ENCODE peak calls at places on chromosomes 12 and 14, in ten cellular contexts. One of them, this sample, is unnamed.

GRCh38 chr12:111673503-111673902 is 12.3 kb downstream of the BRAP start:
- DNase-seq in Kasumi-1: peak
- DNase-seq in stimulated activated CD8-positive, alpha-beta memory T cell treated with anti-CD3 and anti-CD28 coated beads, Interleukin-4, amount 100 ng/mL, for 1 hour: no peak
- DNase-seq in 8988T: no peak
- DNase-seq in non-pigmented ciliary epithelial cell: no peak
- DNase-seq in mesenchymal stem cell: peak
- DNase-seq in IMR-90: peak
- DNase-seq in GM13976: peak
- DNase-seq in activated CD8-positive, alpha-beta memory T cell treated with anti-CD3 and anti-CD28 coated beads, Interleukin-2, amount 50 U/mL, for 48 hours: no peak
- DNase-seq in activated CD4-positive, alpha-beta T cell treated with anti-CD3 and anti-CD28 coated beads, Interleukin-2, amount 50 U/mL, for 1 hour: no peak
- DNase-seq in this sample: no peak

GRCh38 chr12:65613692-65614091 is 210.6 kb upstream of the HMGA2 start:
- DNase-seq in Kasumi-1: no peak
- DNase-seq in stimulated activated CD8-positive, alpha-beta memory T cell treated with anti-CD3 and anti-CD28 coated beads, Interleukin-4, amount 100 ng/mL, for 1 hour: no peak
- DNase-seq in 8988T: no peak
- DNase-seq in non-pigmented ciliary epithelial cell: no peak
- DNase-seq in mesenchymal stem cell: no peak
- DNase-seq in IMR-90: peak
- DNase-seq in GM13976: no peak
- DNase-seq in activated CD8-positive, alpha-beta memory T cell treated with anti-CD3 and anti-CD28 coated beads, Interleukin-2, amount 50 U/mL, for 48 hours: no peak
- DNase-seq in activated CD4-positive, alpha-beta T cell treated with anti-CD3 and anti-CD28 coated beads, Interleukin-2, amount 50 U/mL, for 1 hour: no peak
- DNase-seq in this sample: no peak

GRCh38 chr14:68794130-68794855 is 1.4 kb upstream of the ZFP36L1 start:
- DNase-seq in Kasumi-1: peak
- DNase-seq in stimulated activated CD8-positive, alpha-beta memory T cell treated with anti-CD3 and anti-CD28 coated beads, Interleukin-4, amount 100 ng/mL, for 1 hour: peak
- DNase-seq in 8988T: no peak
- DNase-seq in non-pigmented ciliary epithelial cell: peak
- DNase-seq in mesenchymal stem cell: peak
- DNase-seq in IMR-90: peak
- DNase-seq in GM13976: peak
- DNase-seq in activated CD8-positive, alpha-beta memory T cell treated with anti-CD3 and anti-CD28 coated beads, Interleukin-2, amount 50 U/mL, for 48 hours: peak
- DNase-seq in activated CD4-positive, alpha-beta T cell treated with anti-CD3 and anti-CD28 coated beads, Interleukin-2, amount 50 U/mL, for 1 hour: peak
- DNase-seq in this sample: no peak

GRCh38 chr14:90111895-90112534 is 50.2 kb downstream of the KCNK13 start:
- DNase-seq in Kasumi-1: no peak
- DNase-seq in stimulated activated CD8-positive, alpha-beta memory T cell treated with anti-CD3 and anti-CD28 coated beads, Interleukin-4, amount 100 ng/mL, for 1 hour: no peak
- DNase-seq in 8988T: no peak
- DNase-seq in non-pigmented ciliary epithelial cell: peak
- DNase-seq in mesenchymal stem cell: peak
- DNase-seq in IMR-90: peak
- DNase-seq in GM13976: no peak
- DNase-seq in activated CD8-positive, alpha-beta memory T cell treated with anti-CD3 and anti-CD28 coated beads, Interleukin-2, amount 50 U/mL, for 48 hours: no peak
- DNase-seq in activated CD4-positive, alpha-beta T cell treated with anti-CD3 and anti-CD28 coated beads, Interleukin-2, amount 50 U/mL, for 1 hour: no peak
- DNase-seq in this sample: no peak

GRCh38 chr12:95083938-95084337 is 10.5 kb upstream of the NR2C1 start:
- DNase-seq in Kasumi-1: no peak
- DNase-seq in stimulated activated CD8-positive, alpha-beta memory T cell treated with anti-CD3 and anti-CD28 coated beads, Interleukin-4, amount 100 ng/mL, for 1 hour: no peak
- DNase-seq in 8988T: no peak
- DNase-seq in non-pigmented ciliary epithelial cell: peak
- DNase-seq in mesenchymal stem cell: peak
- DNase-seq in IMR-90: peak
- DNase-seq in GM13976: no peak
- DNase-seq in activated CD8-positive, alpha-beta memory T cell treated with anti-CD3 and anti-CD28 coated beads, Interleukin-2, amount 50 U/mL, for 48 hours: no peak
- DNase-seq in activated CD4-positive, alpha-beta T cell treated with anti-CD3 and anti-CD28 coated beads, Interleukin-2, amount 50 U/mL, for 1 hour: no peak
- DNase-seq in this sample: no peak

GRCh38 chr14:42428996-42429395 is 822.3 kb downstream of the LRFN5 start:
- DNase-seq in Kasumi-1: no peak
- DNase-seq in stimulated activated CD8-positive, alpha-beta memory T cell treated with anti-CD3 and anti-CD28 coated beads, Interleukin-4, amount 100 ng/mL, for 1 hour: no peak
- DNase-seq in 8988T: no peak
- DNase-seq in non-pigmented ciliary epithelial cell: no peak
- DNase-seq in mesenchymal stem cell: no peak
- DNase-seq in IMR-90: no peak
- DNase-seq in GM13976: peak
- DNase-seq in activated CD8-positive, alpha-beta memory T cell treated with anti-CD3 and anti-CD28 coated beads, Interleukin-2, amount 50 U/mL, for 48 hours: no peak
- DNase-seq in activated CD4-positive, alpha-beta T cell treated with anti-CD3 and anti-CD28 coated beads, Interleukin-2, amount 50 U/mL, for 1 hour: no peak
- DNase-seq in this sample: no peak

GRCh38 chr12:57005980-57006808 is at the start of gene ZBTB39:
- DNase-seq in Kasumi-1: peak
- DNase-seq in stimulated activated CD8-positive, alpha-beta memory T cell treated with anti-CD3 and anti-CD28 coated beads, Interleukin-4, amount 100 ng/mL, for 1 hour: peak
- DNase-seq in 8988T: peak
- DNase-seq in non-pigmented ciliary epithelial cell: no peak
- DNase-seq in mesenchymal stem cell: peak
- DNase-seq in IMR-90: peak
- DNase-seq in GM13976: peak
- DNase-seq in activated CD8-positive, alpha-beta memory T cell treated with anti-CD3 and anti-CD28 coated beads, Interleukin-2, amount 50 U/mL, for 48 hours: peak
- DNase-seq in activated CD4-positive, alpha-beta T cell treated with anti-CD3 and anti-CD28 coated beads, Interleukin-2, amount 50 U/mL, for 1 hour: peak
- DNase-seq in this sample: peak

GRCh38 chr12:51536159-51536558 is 54.9 kb upstream of the SCN8A start:
- DNase-seq in Kasumi-1: peak
- DNase-seq in stimulated activated CD8-positive, alpha-beta memory T cell treated with anti-CD3 and anti-CD28 coated beads, Interleukin-4, amount 100 ng/mL, for 1 hour: no peak
- DNase-seq in 8988T: no peak
- DNase-seq in non-pigmented ciliary epithelial cell: no peak
- DNase-seq in mesenchymal stem cell: peak
- DNase-seq in IMR-90: peak
- DNase-seq in GM13976: no peak
- DNase-seq in activated CD8-positive, alpha-beta memory T cell treated with anti-CD3 and anti-CD28 coated beads, Interleukin-2, amount 50 U/mL, for 48 hours: no peak
- DNase-seq in activated CD4-positive, alpha-beta T cell treated with anti-CD3 and anti-CD28 coated beads, Interleukin-2, amount 50 U/mL, for 1 hour: no peak
- DNase-seq in this sample: no peak